ENCODE peak calls at places on chromosome 10, in nine cellular contexts. K, W, I, D, J, H, F, B and Z are unnamed samples.
A peak's percentile ranks its signal among the peaks of the same experiment; 100 is the strongest.

GRCh38 chr10:100993986-100994708 is 5.5 kb upstream of the LZTS2 start:
- DNase-seq in H (no peak), B (peak; percentile 58), F (no peak), J (no peak), K (peak; percentile 55), W (no peak), D (no peak), I (no peak), Z (no peak)

GRCh38 chr10:99742240-99742639 is 10.2 kb downstream of the CUTC start:
- DNase-seq in H (no peak), I (no peak), W (no peak), K (no peak), B (peak; percentile 61), J (no peak), D (no peak), F (no peak), Z (no peak)

GRCh38 chr10:114408968-114409444 is 4.7 kb upstream of the AFAP1L2 start:
- DNase-seq in W (no peak), D (no peak), H (no peak), J (no peak), I (no peak), K (no peak), F (no peak), B (no peak), Z (no peak)

GRCh38 chr10:131094406-131095108 is 217.0 kb downstream of the TCERG1L start:
- DNase-seq in H (no peak), F (no peak), J (no peak), B (peak; percentile 33), D (peak; percentile 27), I (no peak), W (peak; percentile 1), K (no peak), Z (no peak)

GRCh38 chr10:103855424-103855823 is at the start of gene SH3PXD2A:
- DNase-seq in B (no peak), W (peak; percentile 70), K (peak; percentile 62), J (peak; percentile 46), I (no peak), F (no peak), D (no peak), H (no peak), Z (no peak)

GRCh38 chr10:74792726-74793125 is 33.7 kb upstream of the KAT6B start:
- DNase-seq in F (no peak), H (no peak), W (no peak), D (no peak), I (no peak), B (no peak), J (no peak), K (no peak), Z (no peak)

GRCh38 chr10:87706731-87707130 is 47.1 kb downstream of the PAPSS2 start:
- DNase-seq in D (no peak), K (no peak), H (no peak), W (no peak), J (no peak), F (no peak), B (no peak), I (no peak), Z (peak; percentile 6)

GRCh38 chr10:69897417-69897816 is 95.7 kb downstream of the COL13A1 start:
- DNase-seq in J (no peak), D (no peak), W (no peak), I (no peak), H (no peak), K (no peak), F (no peak), B (no peak), Z (no peak)

GRCh38 chr10:129662386-129662785 is 195.3 kb downstream of the MGMT start:
- DNase-seq in H (no peak), D (no peak), B (no peak), K (no peak), W (no peak), F (no peak), I (no peak), J (no peak), Z (no peak)

GRCh38 chr10:31134303-31134928 is 102.8 kb upstream of the ZNF438 start:
- DNase-seq in K (no peak), H (peak; percentile 46), F (peak; percentile 27), D (no peak), J (no peak), B (peak; percentile 86), W (peak; percentile 56), I (no peak), Z (peak; percentile 75)

GRCh38 chr10:126042354-126042753 is 146.0 kb downstream of the FANK1 start:
- DNase-seq in W (no peak), K (no peak), H (no peak), F (no peak), D (no peak), J (no peak), I (no peak), B (no peak), Z (no peak)

GRCh38 chr10:24383681-24384106 is 174.8 kb downstream of the KIAA1217 start:
- DNase-seq in D (peak; percentile 91), K (peak; percentile 71), I (peak; percentile 32), H (peak; percentile 86), J (peak; percentile 86), W (peak; percentile 97), F (peak; percentile 94), B (peak; percentile 100), Z (peak; percentile 100)

GRCh38 chr10:84177541-84178386 is 4.2 kb downstream of the GPR15LG start:
- DNase-seq in J (peak; percentile 44), W (no peak), H (peak; percentile 45), D (no peak), F (no peak), B (no peak), K (no peak), I (no peak), Z (no peak)

GRCh38 chr10:103021897-103022286 is 103.8 kb downstream of the CNNM2 start:
- DNase-seq in W (no peak), J (no peak), H (no peak), D (no peak), F (no peak), K (peak; percentile 65), I (no peak), B (peak; percentile 90), Z (no peak)

GRCh38 chr10:97367126-97367649 is 32.7 kb upstream of the FRAT2 start:
- DNase-seq in F (no peak), I (no peak), J (no peak), B (no peak), K (no peak), H (no peak), W (no peak), D (no peak), Z (no peak)

GRCh38 chr10:6187278-6187677 is 15.5 kb upstream of the PFKFB3 start:
- DNase-seq in I (no peak), F (no peak), W (peak; percentile 35), K (no peak), B (no peak), J (no peak), H (no peak), D (no peak), Z (no peak)

GRCh38 chr10:30831401-30831800 is 200.3 kb downstream of the ZNF438 start:
- DNase-seq in I (no peak), W (no peak), B (no peak), D (no peak), K (no peak), H (no peak), J (no peak), F (no peak), Z (no peak)

GRCh38 chr10:69847883-69848282 is 46.2 kb downstream of the COL13A1 start:
- DNase-seq in D (no peak), F (no peak), W (no peak), J (no peak), K (no peak), B (no peak), I (no peak), H (no peak), Z (no peak)

GRCh38 chr10:90675621-90676020 is 182.2 kb downstream of the HTR7 start:
- DNase-seq in F (no peak), J (no peak), B (peak; percentile 68), I (no peak), H (no peak), W (no peak), D (no peak), K (no peak), Z (peak; percentile 83)

GRCh38 chr10:90998733-90999511 is 78.0 kb upstream of the ANKRD1 start:
- DNase-seq in B (no peak), I (no peak), J (no peak), W (no peak), K (no peak), H (peak; percentile 32), D (no peak), F (no peak), Z (no peak)

GRCh38 chr10:48609899-48610584 is 5.2 kb upstream of the ARHGAP22 start:
- DNase-seq in W (no peak), J (no peak), K (no peak), H (no peak), I (no peak), F (no peak), B (no peak), D (no peak), Z (no peak)

GRCh38 chr10:60977161-60978128 is 33.5 kb upstream of the RHOBTB1 start:
- DNase-seq in K (no peak), B (no peak), H (no peak), J (no peak), F (no peak), W (no peak), D (no peak), I (no peak), Z (no peak)

GRCh38 chr10:117543245-117543998 is 876 bp downstream of the EMX2 start:
- DNase-seq in I (no peak), B (no peak), J (no peak), K (no peak), D (no peak), W (peak; percentile 71), F (no peak), H (no peak), Z (no peak)
- TF ChIP-seq CTCF in I (peak; percentile 11), B (peak; percentile 21), J (no peak), K (no peak), D (no peak), W (no peak), F (no peak), H (no peak), Z (peak; percentile 3)

GRCh38 chr10:3779146-3779707 is 5.8 kb downstream of the KLF6 start:
- DNase-seq in H (no peak), W (no peak), K (no peak), J (no peak), B (peak; percentile 66), D (no peak), F (no peak), I (no peak), Z (no peak)
- H3K4me3 ChIP-seq in H (no peak overlapping the region), W (peak overlapping the region; percentile 95), K (no peak overlapping the region), J (peak overlapping the region; percentile 87), B (peak overlapping the region; percentile 99), D (peak overlapping the region; percentile 89), F (no peak overlapping the region), I (no peak overlapping the region), Z (peak overlapping the region; percentile 80)

GRCh38 chr10:80769700-80770160 is 232.0 kb downstream of the SH2D4B start:
- DNase-seq in K (no peak), D (no peak), I (no peak), B (no peak), J (no peak), W (no peak), F (no peak), H (no peak), Z (no peak)
- TF ChIP-seq CTCF in K (no peak), D (no peak), I (no peak), B (no peak), J (no peak), W (no peak), F (no peak), H (no peak), Z (no peak)

DNA sequence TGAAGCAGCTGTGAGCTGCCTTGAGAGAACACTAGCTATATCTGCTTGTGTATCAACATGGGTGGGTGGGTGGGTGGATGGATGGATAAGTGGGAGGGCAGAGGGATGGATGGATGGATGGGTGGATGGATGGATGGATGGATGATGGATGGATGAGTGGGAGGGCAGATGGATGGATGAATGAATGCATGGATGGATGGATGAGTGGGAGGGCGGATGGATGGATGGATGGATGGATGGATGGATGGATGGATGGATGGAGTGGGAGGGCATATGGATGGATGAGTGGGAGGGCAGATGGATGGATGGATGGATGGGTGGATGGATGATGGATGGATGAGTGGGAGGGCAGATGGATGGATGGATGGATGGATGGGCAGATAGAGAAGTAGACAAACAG is 76.1 kb downstream of the MKI67 start:
- DNase-seq in B (no peak), J (no peak), F (no peak), W (no peak), K (no peak), H (no peak), I (no peak), D (no peak), Z (no peak)
- H3K4me3 ChIP-seq in B (no peak overlapping the region), J (peak overlapping the region; percentile 55), F (no peak overlapping the region), W (no peak overlapping the region), K (no peak overlapping the region), H (no peak overlapping the region), I (no peak overlapping the region), D (no peak overlapping the region), Z (no peak overlapping the region)